ENCODE peak calls at places on chromosomes 3 and 15, in eight cellular contexts. H is CD8-positive, alpha-beta T cell; J is AG04449; K is AG10803; A is NT2/D1; E is keratinocyte; X is GM12865; Q is right cardiac atrium. V is an unnamed sample.

GRCh38 chr3:131218196-131218595 is 163.4 kb upstream of the NUDT16 start:
- DNase-seq in H (no peak), Q (no peak), X (no peak), E (no peak), J (no peak), K (peak; percentile 21), A (no peak), V (no peak)

GRCh38 chr3:170707899-170708298 is 122.0 kb upstream of the SLC7A14 start:
- DNase-seq in X (no peak), H (no peak), Q (no peak), K (no peak), E (no peak), J (no peak), A (no peak), V (no peak)

GRCh38 chr15:77419050-77419835 is 661 bp downstream of the PEAK1 start:
- DNase-seq in J (no peak), E (no peak), K (peak; percentile 52), H (peak; percentile 32), X (peak; percentile 32), A (no peak), Q (peak; percentile 77), V (peak; percentile 70)

GRCh38 chr3:112415390-112415789 is 82.4 kb downstream of the CD200 start:
- DNase-seq in K (no peak), J (no peak), Q (no peak), E (no peak), X (no peak), A (no peak), H (no peak), V (no peak)

GRCh38 chr3:146589899-146590508 is 15.1 kb downstream of the PLSCR5 start:
- DNase-seq in J (no peak), H (no peak), Q (peak; percentile 55), E (no peak), A (peak; percentile 9), K (peak; percentile 54), X (peak; percentile 33), V (peak; percentile 51)

GRCh38 chr3:111081008-111081545 is 9.5 kb downstream of the NECTIN3 start:
- DNase-seq in A (no peak), J (no peak), E (no peak), K (peak; percentile 89), Q (no peak), H (no peak), X (no peak), V (no peak)

GRCh38 chr3:179081885-179082284 is 10.3 kb upstream of the ZMAT3 start:
- DNase-seq in X (no peak), A (no peak), E (no peak), H (no peak), Q (no peak), J (no peak), K (no peak), V (peak; percentile 55)

GRCh38 chr3:131796558-131796957 is 238.3 kb downstream of the CPNE4 start:
- DNase-seq in E (no peak), K (no peak), A (peak; percentile 59), Q (no peak), H (no peak), J (no peak), X (peak; percentile 60), V (peak; percentile 30)

GRCh38 chr15:95655089-95655488 is 675.4 kb upstream of the NR2F2 start:
- DNase-seq in K (no peak), H (no peak), X (no peak), E (no peak), J (no peak), Q (no peak), A (no peak), V (no peak)

GRCh38 chr15:90286678-90287077 is 21.2 kb downstream of the NGRN start:
- DNase-seq in A (no peak), H (peak; percentile 39), Q (no peak), K (peak; percentile 47), J (no peak), E (no peak), X (peak; percentile 58), V (peak; percentile 29)

GRCh38 chr3:56970401-56971002 is 90.0 kb upstream of the SPATA12 start:
- DNase-seq in K (no peak), H (no peak), X (peak; percentile 25), E (no peak), Q (no peak), J (no peak), A (no peak), V (no peak)

GRCh38 chr3:186544281-186544680 is at the start of gene CRYGS:
- DNase-seq in K (peak; percentile 20), E (no peak), X (no peak), A (no peak), H (no peak), Q (no peak), J (no peak), V (no peak)

GRCh38 chr3:186538779-186539178 is 5.4 kb downstream of the CRYGS start:
- DNase-seq in H (no peak), K (no peak), Q (no peak), A (no peak), J (no peak), X (peak; percentile 65), E (no peak), V (no peak)

GRCh38 chr3:186536883-186537553 is 7.2 kb downstream of the CRYGS start:
- DNase-seq in Q (no peak), E (no peak), X (peak; percentile 34), H (no peak), J (no peak), K (no peak), A (no peak), V (no peak)

GRCh38 chr3:186540444-186541226 is 3.5 kb downstream of the CRYGS start:
- DNase-seq in E (peak; percentile 38), A (peak; percentile 76), Q (peak; percentile 66), X (peak; percentile 86), K (peak; percentile 61), J (peak; percentile 21), H (peak; percentile 84), V (peak; percentile 79)
- H3K4me3 ChIP-seq in E (no peak overlapping the region), A (no peak overlapping the region), Q (peak overlapping the region; percentile 25), X (no peak overlapping the region), K (no peak overlapping the region), J (no peak overlapping the region), H (no peak overlapping the region), V (no peak overlapping the region)

GRCh38 chr3:123984957-123985356 is 7.0 kb downstream of the ROPN1 start:
- DNase-seq in E (no peak), A (no peak), K (no peak), X (no peak), H (no peak), Q (no peak), J (no peak), V (no peak)
- H3K4me3 ChIP-seq in E (no peak overlapping the region), A (no peak overlapping the region), K (no peak overlapping the region), X (no peak overlapping the region), H (no peak overlapping the region), Q (no peak overlapping the region), J (no peak overlapping the region), V (no peak overlapping the region)

DNA sequence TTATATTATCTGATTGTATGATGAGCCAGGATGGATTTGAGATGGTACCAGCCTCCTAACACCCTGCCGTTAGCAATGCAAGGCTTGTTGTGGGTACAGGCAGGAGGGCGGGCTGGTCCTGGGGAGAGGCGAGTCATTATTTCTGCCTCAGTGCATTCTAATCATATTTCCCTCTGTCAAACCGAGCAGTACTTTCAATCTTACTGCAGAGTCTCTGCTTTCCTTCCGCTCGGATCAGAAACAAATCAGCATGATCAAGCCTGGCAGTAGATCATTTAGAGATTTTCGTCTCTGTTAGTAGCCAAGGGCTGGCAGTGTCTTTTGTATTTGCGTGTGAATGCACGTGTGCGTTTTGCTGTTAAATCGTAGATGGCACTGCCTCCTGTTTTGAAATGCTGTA is 279.4 kb downstream of the PDCD6IP start:
- DNase-seq in Q (no peak), K (no peak), E (no peak), H (no peak), A (no peak), J (no peak), X (peak; percentile 66), V (no peak)
- H3K4me3 ChIP-seq in Q (no peak overlapping the region), K (no peak overlapping the region), E (no peak overlapping the region), H (no peak overlapping the region), A (no peak overlapping the region), J (no peak overlapping the region), X (no peak overlapping the region), V (no peak overlapping the region)

DNA sequence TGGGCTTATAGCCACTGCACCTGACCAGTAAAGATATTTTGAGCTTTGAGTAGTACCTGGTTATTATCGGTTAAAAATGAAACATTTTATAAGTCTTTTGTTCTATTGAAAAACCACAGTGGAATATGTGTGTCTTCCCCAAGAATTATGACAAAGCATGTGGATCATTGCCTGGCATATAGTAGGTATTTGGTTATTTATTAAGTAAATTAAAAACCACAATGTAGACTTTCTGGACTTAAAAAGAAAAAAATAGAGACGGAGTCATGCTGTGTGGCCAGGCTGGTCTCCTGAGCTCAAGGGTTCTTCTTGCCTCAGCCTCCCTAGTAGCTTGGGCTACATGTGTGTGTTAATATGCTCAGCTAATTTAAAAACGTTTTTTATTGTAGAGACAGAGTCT is 43.5 kb downstream of the UBE2E2 start:
- DNase-seq in J (no peak), K (no peak), Q (no peak), H (no peak), A (no peak), X (no peak), E (no peak), V (no peak)
- H3K4me3 ChIP-seq in J (no peak overlapping the region), K (no peak overlapping the region), Q (no peak overlapping the region), H (no peak overlapping the region), A (no peak overlapping the region), X (no peak overlapping the region), E (no peak overlapping the region), V (no peak overlapping the region)

GRCh38 chr3:98961161-98962155 is 60.0 kb upstream of the DCBLD2 start:
- DNase-seq in Q (no peak), J (peak; percentile 85), K (peak; percentile 73), X (no peak), A (no peak), E (no peak), H (no peak), V (no peak)
- H3K4me3 ChIP-seq in Q (no peak overlapping the region), J (no peak overlapping the region), K (no peak overlapping the region), X (no peak overlapping the region), A (no peak overlapping the region), E (peak overlapping the region; percentile 33), H (no peak overlapping the region), V (no peak overlapping the region)

GRCh38 chr3:184678317-184679055 is 33.4 kb downstream of the MAGEF1 start:
- DNase-seq in X (no peak), J (no peak), H (no peak), Q (peak; percentile 56), A (no peak), E (no peak), K (no peak), V (no peak)
- H3K4me3 ChIP-seq in X (no peak overlapping the region), J (no peak overlapping the region), H (no peak overlapping the region), Q (no peak overlapping the region), A (no peak overlapping the region), E (no peak overlapping the region), K (no peak overlapping the region), V (no peak overlapping the region)

DNA sequence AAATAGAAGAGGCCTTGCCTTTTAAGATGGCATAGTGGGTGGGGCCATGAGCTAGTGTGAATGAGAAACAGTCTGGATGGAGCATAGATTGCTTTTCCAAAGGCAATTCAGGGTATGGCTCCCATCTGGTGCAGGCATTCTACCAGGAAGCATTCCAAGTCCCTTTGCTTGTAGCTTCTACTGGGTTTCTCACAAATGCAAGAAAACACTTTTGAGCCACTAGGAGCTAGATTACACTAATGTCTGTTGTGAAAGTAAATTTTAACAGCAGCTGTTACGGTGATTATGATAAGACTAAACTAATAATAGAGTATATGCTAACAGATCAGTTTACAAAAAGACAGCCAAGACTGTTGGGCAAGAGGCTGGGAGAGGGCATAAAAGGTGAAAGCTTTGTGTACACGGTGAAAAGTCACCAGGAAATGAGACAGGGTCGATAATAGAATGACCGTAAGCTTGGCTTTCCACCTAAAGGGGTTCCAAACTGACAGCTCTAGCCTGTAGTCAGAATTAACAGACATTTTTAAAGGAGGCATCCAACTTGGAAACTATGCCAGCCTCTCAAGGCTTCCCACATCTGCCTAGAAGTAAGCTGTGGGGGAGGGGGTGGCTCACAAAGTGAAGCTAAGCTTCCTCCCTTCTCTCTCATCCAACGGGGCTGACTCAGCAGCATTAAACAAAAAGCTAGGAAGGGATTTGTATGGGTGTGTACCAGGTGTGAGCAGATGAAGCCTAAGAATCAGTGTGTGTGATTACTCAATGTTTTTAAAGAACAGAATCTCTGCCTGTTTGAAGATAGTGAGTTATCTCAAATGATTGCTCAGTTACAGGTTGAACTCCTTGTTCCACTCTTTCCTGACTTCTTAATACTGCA is 61.1 kb upstream of the GPD1L start:
- DNase-seq in Q (peak; percentile 57), H (no peak), J (no peak), A (peak; percentile 20), X (no peak), K (peak; percentile 50), E (peak; percentile 35), V (peak; percentile 25)
- H3K4me3 ChIP-seq in Q (no peak overlapping the region), H (no peak overlapping the region), J (no peak overlapping the region), A (no peak overlapping the region), X (no peak overlapping the region), K (no peak overlapping the region), E (no peak overlapping the region), V (no peak overlapping the region)

V was measured in HAP-1.